ENCODE peak calls at places on chromosomes 16 and 17, in nine cellular contexts. J is mammary epithelial cell, K is IMR-90, Q is ascending aorta, W is RWPE1, E is A673, D is left ventricle myocardium inferior, L is esophagus squamous epithelium, V is colonic mucosa. F is an unnamed sample.

GRCh38 chr16:71807905-71808592 is 585 bp downstream of the AP1G1 start:
- DNase-seq in J (peak; percentile 54), K (peak; percentile 21), Q (no peak), W (peak; percentile 31), E (no peak), D (peak; percentile 20), L (no peak), V (peak; percentile 42), F (no peak)

GRCh38 chr17:79482719-79483118 is 128.1 kb downstream of the RBFOX3 start:
- DNase-seq in J (no peak), K (no peak), Q (no peak), W (no peak), E (no peak), D (no peak), L (no peak), V (no peak), F (no peak)

GRCh38 chr17:10105513-10106001 is 92.8 kb downstream of the GAS7 start:
- DNase-seq in J (no peak), K (peak; percentile 90), Q (no peak), W (peak; percentile 64), E (no peak), D (peak; percentile 63), L (no peak), V (no peak), F (no peak)

GRCh38 chr17:17119533-17119932 is 77.3 kb downstream of the MPRIP start:
- DNase-seq in J (peak; percentile 64), K (peak; percentile 86), Q (no peak), W (no peak), E (no peak), D (no peak), L (no peak), V (peak; percentile 70), F (peak; percentile 40)

GRCh38 chr16:84780063-84780462 is 39.7 kb upstream of the CRISPLD2 start:
- DNase-seq in J (no peak), K (no peak), Q (no peak), W (no peak), E (no peak), D (no peak), L (no peak), V (no peak), F (no peak)

GRCh38 chr17:43661699-43662431 is at the start of gene MEOX1:
- DNase-seq in J (peak; percentile 69), K (peak; percentile 82), Q (no peak), W (peak; percentile 71), E (peak; percentile 89), D (no peak), L (no peak), V (no peak), F (no peak)

GRCh38 chr16:56911771-56912541 is 20.0 kb upstream of the HERPUD1 start:
- DNase-seq in J (no peak), K (peak; percentile 65), Q (peak; percentile 69), W (no peak), E (no peak), D (peak; percentile 23), L (no peak), V (peak; percentile 29), F (no peak)

GRCh38 chr17:72518810-72519597 is 398.2 kb downstream of the SOX9 start:
- DNase-seq in J (no peak), K (no peak), Q (no peak), W (no peak), E (no peak), D (no peak), L (no peak), V (peak; percentile 90), F (no peak)

GRCh38 chr17:61713035-61713434 is 122.0 kb upstream of the NACA2 start:
- DNase-seq in J (no peak), K (no peak), Q (no peak), W (no peak), E (no peak), D (no peak), L (no peak), V (no peak), F (no peak)

GRCh38 chr17:81635973-81636504 is 873 bp downstream of the NPLOC4 start:
- DNase-seq in J (no peak), K (peak; percentile 60), Q (no peak), W (no peak), E (no peak), D (no peak), L (no peak), V (no peak), F (peak; percentile 5)

GRCh38 chr16:69494993-69495392 is 70.6 kb downstream of the CYB5B start:
- DNase-seq in J (no peak), K (no peak), Q (no peak), W (no peak), E (peak; percentile 37), D (no peak), L (no peak), V (peak; percentile 32), F (no peak)

GRCh38 chr17:27303734-27304133 is 9.8 kb downstream of the WSB1 start:
- DNase-seq in J (no peak), K (no peak), Q (no peak), W (no peak), E (no peak), D (no peak), L (no peak), V (no peak), F (no peak)

GRCh38 chr17:27296427-27296979 is 2.6 kb downstream of the WSB1 start:
- DNase-seq in J (peak; percentile 79), K (peak; percentile 85), Q (no peak), W (peak; percentile 41), E (no peak), D (no peak), L (no peak), V (no peak), F (no peak)

GRCh38 chr17:27294689-27295630 is 1.0 kb downstream of the WSB1 start:
- DNase-seq in J (peak; percentile 83), K (peak; percentile 83), Q (peak; percentile 87), W (peak; percentile 62), E (peak; percentile 91), D (no peak), L (peak; percentile 24), V (peak; percentile 82), F (peak; percentile 41)

GRCh38 chr17:27295945-27296344 is 2.0 kb downstream of the WSB1 start:
- DNase-seq in J (no peak), K (no peak), Q (no peak), W (no peak), E (no peak), D (no peak), L (no peak), V (peak; percentile 37), F (no peak)

DNA sequence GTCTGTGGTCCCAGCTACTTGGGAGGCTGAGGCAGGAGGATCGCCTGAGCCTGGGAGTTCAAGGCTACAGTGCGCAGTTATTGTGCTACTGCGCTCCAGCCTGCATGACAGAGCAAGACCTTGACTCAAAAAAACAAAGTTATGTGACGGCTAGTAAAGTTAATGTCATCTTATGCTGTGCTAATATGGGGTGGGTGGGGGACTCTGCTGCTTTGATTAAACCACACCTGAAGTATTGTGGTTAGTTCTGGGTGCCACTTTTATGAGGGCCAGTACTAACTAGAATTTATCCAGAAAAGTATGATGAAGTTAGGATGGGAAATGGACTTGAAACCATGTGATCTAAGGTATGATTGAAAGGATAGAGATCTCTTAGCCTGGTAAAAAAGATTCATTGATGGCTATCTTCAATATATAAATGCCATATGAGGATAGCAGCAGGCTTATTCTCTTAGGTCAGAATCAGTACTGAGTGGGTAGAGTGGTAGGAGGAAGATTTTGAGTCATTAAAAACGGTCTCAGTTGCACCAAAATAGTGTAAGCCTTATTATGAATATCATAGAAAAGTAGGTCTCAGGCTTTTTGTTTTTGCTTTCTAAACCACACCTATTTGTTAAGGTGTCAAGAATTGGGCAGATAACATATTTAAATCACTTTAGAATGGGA is 5.6 kb downstream of the WSB1 start:
- DNase-seq in J (no peak), K (no peak), Q (no peak), W (no peak), E (no peak), D (no peak), L (no peak), V (no peak), F (no peak)
- H3K27ac ChIP-seq in J (no peak overlapping the region), K (no peak overlapping the region), Q (peak overlapping the region; percentile 11), W (peak overlapping the region; percentile 24), E (no peak overlapping the region), D (no peak overlapping the region), L (peak overlapping the region; percentile 3), V (no peak overlapping the region), F (no peak overlapping the region)

GRCh38 chr16:48892884-48893283 is 282.9 kb upstream of the N4BP1 start:
- DNase-seq in J (no peak), K (no peak), Q (no peak), W (no peak), E (no peak), D (no peak), L (no peak), V (no peak), F (no peak)
- H3K27ac ChIP-seq in J (no peak overlapping the region), K (no peak overlapping the region), Q (no peak overlapping the region), W (no peak overlapping the region), E (no peak overlapping the region), D (no peak overlapping the region), L (no peak overlapping the region), V (no peak overlapping the region), F (no peak overlapping the region)

GRCh38 chr17:75348386-75349012 is 57.0 kb downstream of the GRB2 start:
- DNase-seq in J (no peak), K (no peak), Q (no peak), W (no peak), E (no peak), D (no peak), L (no peak), V (no peak), F (no peak)

GRCh38 chr17:75350029-75350428 is 55.4 kb downstream of the GRB2 start:
- DNase-seq in J (no peak), K (no peak), Q (no peak), W (no peak), E (no peak), D (no peak), L (no peak), V (no peak), F (no peak)

GRCh38 chr17:75350706-75351105 is 54.8 kb downstream of the GRB2 start:
- DNase-seq in J (no peak), K (no peak), Q (no peak), W (no peak), E (no peak), D (no peak), L (no peak), V (no peak), F (no peak)

GRCh38 chr17:75352079-75352569 is 53.4 kb downstream of the GRB2 start:
- DNase-seq in J (peak; percentile 64), K (no peak), Q (no peak), W (peak; percentile 38), E (no peak), D (no peak), L (no peak), V (no peak), F (peak; percentile 31)

GRCh38 chr17:75349589-75349988 is 55.9 kb downstream of the GRB2 start:
- DNase-seq in J (no peak), K (no peak), Q (no peak), W (no peak), E (no peak), D (no peak), L (no peak), V (no peak), F (no peak)
- H3K27ac ChIP-seq in J (no peak overlapping the region), K (no peak overlapping the region), Q (no peak overlapping the region), W (no peak overlapping the region), E (no peak overlapping the region), D (no peak overlapping the region), L (no peak overlapping the region), V (no peak overlapping the region), F (no peak overlapping the region)

DNA sequence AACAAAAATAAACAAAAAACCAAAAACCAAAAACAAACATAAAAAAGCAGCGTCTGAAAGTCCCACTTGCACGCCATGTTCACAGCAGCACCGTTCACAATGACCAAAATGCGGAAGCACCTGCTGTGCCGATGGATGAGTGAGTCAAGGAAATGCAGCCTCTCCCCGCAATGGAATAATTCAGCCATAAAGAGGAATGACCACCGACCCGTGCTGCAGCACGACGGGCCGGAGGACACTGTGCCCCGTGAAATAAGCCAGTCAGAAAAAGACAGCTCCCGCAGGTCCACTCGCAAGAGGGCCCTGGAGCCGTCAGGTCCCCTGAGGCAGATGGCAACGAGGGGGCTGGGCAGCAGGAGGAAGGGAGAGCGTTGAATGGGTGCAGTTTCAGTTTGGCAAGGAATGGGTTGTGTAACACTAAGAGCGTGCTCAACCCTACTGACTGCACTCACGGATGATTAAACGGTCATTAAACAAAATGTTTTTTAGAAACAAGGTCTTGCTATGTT is 5.1 kb downstream of the CLCN7 start:
- DNase-seq in J (no peak), K (no peak), Q (no peak), W (no peak), E (no peak), D (no peak), L (no peak), V (no peak), F (no peak)
- H3K27ac ChIP-seq in J (no peak overlapping the region), K (no peak overlapping the region), Q (no peak overlapping the region), W (no peak overlapping the region), E (no peak overlapping the region), D (no peak overlapping the region), L (peak overlapping the region; percentile 35), V (peak overlapping the region; percentile 41), F (no peak overlapping the region)

F was measured in epithelial cell of prostate.